ENCODE peak calls at places on chromosomes 1 and 21, in four cellular contexts. U is ascending aorta, D is stomach, O is kidney. P is an unnamed sample.

GRCh38 chr1:218664385-218665170 is 319.4 kb downstream of the TGFB2 start:
- DNase-seq in U (no peak), D (no peak), O (no peak), P (peak)

GRCh38 chr1:153842006-153842471 is 66.8 kb downstream of the SLC27A3 start:
- DNase-seq in U (no peak), D (no peak), O (no peak), P (no peak)

GRCh38 chr1:92169161-92169560 is 48.6 kb upstream of the C1orf146 start:
- DNase-seq in U (no peak), D (no peak), O (no peak), P (no peak)

GRCh38 chr1:234610061-234610581 is at the start of gene IRF2BP2:
- DNase-seq in U (peak), D (peak), O (peak), P (peak)

GRCh38 chr1:13600762-13601483 is 17.3 kb downstream of the PDPN start:
- DNase-seq in U (no peak), D (no peak), O (no peak), P (no peak)

GRCh38 chr1:160204526-160205241 is 500 bp upstream of the PEA15 start:
- DNase-seq in U (no peak), D (no peak), O (no peak), P (no peak)

GRCh38 chr21:45449658-45450502 is 44.9 kb downstream of the COL18A1 start:
- DNase-seq in U (no peak), D (no peak), O (peak), P (no peak)

GRCh38 chr1:9297831-9298230 is 5.1 kb downstream of the SPSB1 start:
- DNase-seq in U (no peak), D (no peak), O (no peak), P (no peak)

GRCh38 chr1:196877964-196878363 is 9.9 kb upstream of the CFHR4 start:
- DNase-seq in U (no peak), D (no peak), O (peak), P (peak)

GRCh38 chr1:119712342-119713038 is 756 bp downstream of the PHGDH start:
- DNase-seq in U (peak), D (peak), O (peak), P (peak)

GRCh38 chr1:243421784-243422183 is 165.9 kb downstream of the SDCCAG8 start:
- DNase-seq in U (no peak), D (peak), O (no peak), P (peak)

GRCh38 chr1:43993206-43993914 is 2.0 kb downstream of the CCDC24 start:
- DNase-seq in U (no peak), D (no peak), O (no peak), P (no peak)

GRCh38 chr1:232538224-232538942 is 91.5 kb downstream of the SIPA1L2 start:
- DNase-seq in U (no peak), D (no peak), O (no peak), P (peak)

GRCh38 chr1:87226341-87226760 is 102.3 kb upstream of the LMO4 start:
- DNase-seq in U (peak), D (peak), O (peak), P (peak)

GRCh38 chr1:54309631-54310366 is 96.4 kb downstream of the SSBP3 start:
- DNase-seq in U (no peak), D (no peak), O (no peak), P (no peak)

GRCh38 chr1:60449876-60450275 is 376.3 kb upstream of the C1orf87 start:
- DNase-seq in U (no peak), D (no peak), O (no peak), P (no peak)

GRCh38 chr1:153945131-153945794 is 1.3 kb downstream of the DENND4B start:
- DNase-seq in U (peak), D (peak), O (peak), P (peak)

GRCh38 chr1:61420909-61421835 is 303.8 kb downstream of the TM2D1 start:
- DNase-seq in U (no peak), D (no peak), O (no peak), P (no peak)

GRCh38 chr1:8969937-8970336 is 24.3 kb downstream of the CA6 start:
- DNase-seq in U (no peak), D (no peak), O (no peak), P (no peak)

GRCh38 chr1:60581455-60582220 is 500.7 kb upstream of the NFIA start:
- DNase-seq in U (no peak), D (no peak), O (no peak), P (peak)

GRCh38 chr1:8815582-8816285 is 1.7 kb downstream of the RERE start:
- DNase-seq in U (no peak), D (peak), O (no peak), P (peak)

GRCh38 chr21:42149656-42150457 is 69.1 kb upstream of the ABCG1 start:
- DNase-seq in U (peak), D (no peak), O (peak), P (no peak)

GRCh38 chr1:182617075-182617429 is 12.9 kb upstream of the RGS16 start:
- DNase-seq in U (no peak), D (no peak), O (no peak), P (no peak)

GRCh38 chr1:26084091-26084561 is 16.7 kb upstream of the TRIM63 start:
- DNase-seq in U (no peak), D (no peak), O (no peak), P (no peak)

GRCh38 chr21:27647401-27647800 is 680.5 kb upstream of the ADAMTS5 start:
- DNase-seq in U (no peak), D (no peak), O (no peak), P (peak)

GRCh38 chr1:243796016-243796415 is 54.0 kb downstream of the AKT3 start:
- DNase-seq in U (no peak), D (no peak), O (no peak), P (no peak)

GRCh38 chr1:35717911-35718476 is 690 bp downstream of the C1orf216 start:
- DNase-seq in U (peak), D (peak), O (peak), P (peak)

GRCh38 chr1:20411196-20411980 is 74.6 kb downstream of the CAMK2N1 start:
- DNase-seq in U (peak), D (no peak), O (no peak), P (peak)

GRCh38 chr21:27269646-27270045 is 302.8 kb upstream of the ADAMTS5 start:
- DNase-seq in U (no peak), D (no peak), O (no peak), P (peak)

GRCh38 chr1:70503358-70503757 is 92.3 kb downstream of the CTH start:
- DNase-seq in U (no peak), D (no peak), O (no peak), P (peak)

GRCh38 chr1:55213885-55214213 is 1.3 kb downstream of the USP24 start:
- DNase-seq in U (no peak), D (no peak), O (no peak), P (no peak)

DNA sequence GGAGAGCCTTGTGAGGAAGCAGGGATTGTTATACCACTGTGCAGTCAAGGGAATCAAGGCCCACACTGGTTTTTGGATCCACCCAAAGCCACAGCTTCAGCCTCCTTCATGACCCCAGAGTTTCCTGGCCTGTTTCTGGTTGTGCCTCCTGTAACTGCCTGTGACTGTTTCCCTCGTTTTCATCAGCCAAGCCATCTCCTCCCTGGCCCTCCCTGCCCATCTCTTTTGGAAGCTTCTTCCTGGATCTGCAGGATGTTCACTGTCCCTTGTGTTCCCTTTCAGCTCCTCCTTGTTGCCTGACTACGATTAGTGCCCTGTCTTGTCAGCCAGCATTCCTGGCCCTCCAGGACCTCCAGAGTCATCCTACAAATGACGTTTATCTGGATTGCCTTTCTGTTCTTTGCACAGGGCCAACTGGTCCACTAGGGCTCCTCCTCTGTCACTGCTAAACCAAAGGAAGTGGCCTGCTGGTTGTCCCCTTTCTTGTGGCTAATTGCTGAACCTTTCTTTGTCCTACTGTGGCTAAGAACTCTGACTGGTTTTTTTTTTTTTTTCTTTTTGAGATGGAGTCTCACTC is 17.9 kb downstream of the SFT2D2 start:
- DNase-seq in U (no peak), D (no peak), O (no peak), P (no peak)
- H3K27ac ChIP-seq in U (peak), D (peak), O (no peak), P (no peak)

GRCh38 chr1:168692472-168692871 is 36.5 kb downstream of the DPT start:
- DNase-seq in U (no peak), D (no peak), O (no peak), P (no peak)
- H3K27ac ChIP-seq in U (no peak), D (peak), O (no peak), P (no peak)

GRCh38 chr1:175088523-175088922 is 20.9 kb downstream of the TNN start:
- DNase-seq in U (no peak), D (no peak), O (no peak), P (no peak)
- H3K27ac ChIP-seq in U (no peak), D (no peak), O (no peak), P (no peak)

DNA sequence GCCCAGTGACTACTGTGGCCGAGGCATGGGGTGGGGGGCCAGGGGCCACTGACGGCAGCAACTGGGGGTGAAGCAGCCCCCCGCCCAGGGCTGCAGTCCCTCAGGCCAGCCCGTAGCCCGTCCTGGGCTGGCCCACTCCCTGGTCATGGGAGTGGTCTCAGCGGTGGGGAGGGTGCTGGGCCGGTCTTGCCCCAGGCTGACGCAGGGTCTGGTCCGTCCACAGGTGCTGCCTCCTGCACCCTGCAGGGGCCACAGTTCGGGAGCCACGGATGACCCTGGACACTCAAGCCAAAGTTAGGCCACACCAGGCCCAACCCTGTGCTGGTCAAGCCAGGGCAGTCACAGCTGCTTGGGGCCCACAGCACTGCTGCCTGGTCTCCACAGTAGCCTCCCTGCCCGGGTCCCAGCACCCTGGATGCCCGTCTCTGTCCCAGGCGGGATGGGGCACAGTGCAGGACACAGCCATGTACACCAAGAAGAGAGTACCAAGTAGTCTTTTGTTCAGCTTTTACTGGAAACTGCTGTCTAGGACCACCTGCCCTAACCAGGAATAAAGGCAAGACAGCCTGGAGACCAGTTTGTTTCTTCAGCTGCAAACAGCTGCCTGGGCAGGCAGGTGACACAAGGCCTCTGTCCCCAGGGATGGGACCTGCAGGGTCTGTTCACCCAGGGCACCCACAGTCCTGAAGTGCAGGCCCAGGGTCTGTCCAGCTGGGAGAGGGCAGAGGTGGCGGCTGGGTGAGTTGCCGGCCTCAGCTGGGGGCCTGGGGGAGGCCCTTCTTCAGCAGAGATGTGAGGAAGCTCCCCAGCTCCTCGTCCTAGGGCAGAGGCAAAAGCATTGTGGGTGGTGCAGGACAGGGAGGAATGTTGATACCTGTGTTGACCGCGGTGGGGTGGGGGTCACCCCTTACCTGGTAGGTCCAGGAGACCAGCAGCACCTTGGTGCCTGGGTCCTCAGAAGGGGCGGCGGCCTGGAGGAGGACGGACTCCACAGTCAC is 3.0 kb downstream of the PUSL1 start:
- DNase-seq in U (no peak), D (no peak), O (no peak), P (no peak)
- H3K27ac ChIP-seq in U (no peak), D (no peak), O (no peak), P (no peak)

GRCh38 chr1:226650236-226650841 is 88.7 kb downstream of the ITPKB start:
- DNase-seq in U (no peak), D (no peak), O (peak), P (no peak)
- H3K27ac ChIP-seq in U (no peak), D (peak), O (peak), P (no peak)

DNA sequence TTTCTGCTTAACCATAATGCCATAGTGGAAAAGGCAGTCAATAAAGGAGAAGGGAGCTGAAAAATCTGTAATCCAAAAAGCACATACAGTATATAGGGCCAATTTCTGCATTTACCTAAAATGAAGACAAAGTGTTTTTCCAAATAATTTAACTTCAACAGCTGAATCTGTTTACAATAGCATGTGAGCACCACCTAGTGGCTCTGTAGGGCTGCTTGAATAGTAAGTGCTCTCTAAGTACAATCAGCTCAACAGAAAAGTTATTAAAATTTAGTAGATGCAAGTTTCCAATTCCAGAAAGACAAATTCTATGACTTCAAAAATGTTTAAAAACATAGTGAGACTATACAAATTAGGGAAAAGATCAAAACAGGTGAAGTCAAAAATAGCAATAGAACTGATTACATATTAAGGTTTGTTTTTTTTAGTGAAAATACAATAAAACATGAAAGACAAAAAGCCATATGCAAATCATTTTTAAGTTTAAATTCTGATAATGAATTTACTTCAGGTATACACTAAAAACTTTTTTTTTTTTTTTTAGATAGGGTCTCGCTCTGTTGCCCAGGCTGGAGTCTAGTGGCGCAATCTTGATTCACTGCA is 220.0 kb downstream of the SETD4 start:
- DNase-seq in U (peak), D (peak), O (no peak), P (peak)
- H3K27ac ChIP-seq in U (no peak), D (no peak), O (no peak), P (no peak)

P was measured in fibroblast of lung.